ENCODE peak calls at places on chromosomes 6 and 20, in nine cellular contexts. U is fibroblast of pulmonary artery, J is RWPE1, V is fibroblast of lung, Y is thyroid gland, E is cardiac muscle cell, P is body of pancreas, K is progenitor cell of endocrine pancreas, I is foreskin keratinocyte. W is an unnamed sample.

GRCh38 chr6:786946-787763 is 94.2 kb upstream of the EXOC2 start:
- DNase-seq in K (no peak), E (peak), J (no peak), V (no peak), Y (no peak), P (peak), U (peak), I (no peak), W (peak)

GRCh38 chr6:167588181-167588919 is 238.4 kb upstream of the AFDN start:
- DNase-seq in P (no peak), E (no peak), K (no peak), J (no peak), Y (no peak), V (no peak), I (no peak), U (peak), W (no peak)

GRCh38 chr6:51303313-51303712 is 484.6 kb downstream of the TFAP2B start:
- DNase-seq in J (no peak), U (no peak), P (no peak), K (no peak), Y (no peak), I (no peak), E (no peak), V (no peak), W (no peak)

GRCh38 chr20:8757146-8757545 is 311.7 kb upstream of the PLCB4 start:
- DNase-seq in U (peak), K (no peak), P (no peak), I (no peak), E (no peak), Y (no peak), V (peak), J (no peak), W (no peak)

GRCh38 chr20:24575811-24576210 is 106.4 kb downstream of the SYNDIG1 start:
- DNase-seq in E (no peak), J (no peak), Y (no peak), P (no peak), I (no peak), V (no peak), K (no peak), U (no peak), W (no peak)

GRCh38 chr6:47265971-47266370 is 43.7 kb downstream of the TNFRSF21 start:
- DNase-seq in P (no peak), V (no peak), U (no peak), K (no peak), J (no peak), I (no peak), E (no peak), Y (no peak), W (no peak)

GRCh38 chr6:64050586-64050985 is 415.0 kb downstream of the PHF3 start:
- DNase-seq in Y (no peak), P (no peak), V (peak), U (no peak), K (no peak), E (no peak), I (no peak), J (no peak), W (no peak)

GRCh38 chr20:15654208-15654649 is 919.0 kb downstream of the KIF16B start:
- DNase-seq in Y (peak), J (peak), V (peak), P (peak), E (peak), K (no peak), U (peak), I (no peak), W (peak)

DNA sequence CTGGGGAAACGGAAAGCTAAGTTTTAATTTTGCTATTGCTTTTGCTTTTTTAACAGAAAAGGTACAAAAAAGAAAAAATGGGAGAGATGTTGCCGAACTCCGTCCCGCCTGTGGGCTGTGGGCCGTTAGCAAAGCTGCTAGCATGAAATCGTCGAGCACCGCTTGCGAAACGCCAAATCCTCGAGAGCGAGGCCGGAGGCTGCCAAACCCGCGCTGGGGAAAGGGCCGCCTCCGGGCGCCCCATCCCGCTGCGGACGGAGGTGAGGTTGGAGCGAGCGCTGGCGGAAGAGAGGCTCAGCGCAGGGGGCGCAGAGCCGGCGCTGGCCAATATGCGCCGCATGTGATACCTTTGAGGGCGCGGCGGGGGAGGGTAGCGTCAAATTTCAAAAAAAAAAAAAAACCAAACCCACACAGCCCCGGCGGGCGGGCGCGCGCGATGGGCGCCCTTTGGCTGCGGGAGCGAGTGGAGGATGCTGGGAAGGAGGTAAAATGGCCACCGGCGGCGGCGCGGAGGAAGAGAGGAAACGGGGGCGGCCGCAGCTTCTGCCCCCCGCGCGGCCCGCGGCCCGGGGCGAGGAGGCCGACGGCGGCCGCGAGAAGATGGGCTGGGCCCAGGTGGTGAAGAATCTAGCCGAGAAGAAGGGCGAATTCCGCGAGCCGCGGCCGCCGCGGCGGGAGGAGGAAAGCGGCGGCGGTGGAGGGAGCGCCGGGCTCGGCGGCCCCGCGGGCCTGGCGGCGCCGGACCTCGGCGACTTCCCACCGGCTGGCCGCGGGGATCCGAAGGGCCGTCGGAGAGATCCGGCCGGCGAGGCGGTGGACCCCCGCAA is at the start of gene ZCCHC3:
- DNase-seq in P (peak), V (peak), J (peak), K (peak), U (peak), I (peak), Y (peak), E (peak), W (peak)
- TF ChIP-seq CTCF in P (peak), V (no peak), J (no peak), K (peak), U (no peak), I (peak), Y (no peak), E (peak), W (no peak)

GRCh38 chr20:47427746-47428145 is 71.2 kb upstream of the ZMYND8 start:
- DNase-seq in V (no peak), U (no peak), J (no peak), P (no peak), Y (no peak), I (no peak), E (no peak), K (no peak), W (no peak)

GRCh38 chr20:47428164-47428563 is 71.7 kb upstream of the ZMYND8 start:
- DNase-seq in J (no peak), K (no peak), Y (no peak), P (no peak), I (no peak), U (no peak), E (no peak), V (no peak), W (no peak)

GRCh38 chr20:47429409-47429808 is 72.3 kb upstream of the NCOA3 start:
- DNase-seq in J (no peak), E (no peak), I (no peak), V (no peak), Y (no peak), U (peak), P (no peak), K (no peak), W (no peak)

GRCh38 chr20:47428851-47429336 is 72.4 kb upstream of the ZMYND8 start:
- DNase-seq in E (no peak), K (no peak), I (no peak), P (no peak), U (no peak), V (no peak), J (no peak), Y (no peak), W (no peak)

DNA sequence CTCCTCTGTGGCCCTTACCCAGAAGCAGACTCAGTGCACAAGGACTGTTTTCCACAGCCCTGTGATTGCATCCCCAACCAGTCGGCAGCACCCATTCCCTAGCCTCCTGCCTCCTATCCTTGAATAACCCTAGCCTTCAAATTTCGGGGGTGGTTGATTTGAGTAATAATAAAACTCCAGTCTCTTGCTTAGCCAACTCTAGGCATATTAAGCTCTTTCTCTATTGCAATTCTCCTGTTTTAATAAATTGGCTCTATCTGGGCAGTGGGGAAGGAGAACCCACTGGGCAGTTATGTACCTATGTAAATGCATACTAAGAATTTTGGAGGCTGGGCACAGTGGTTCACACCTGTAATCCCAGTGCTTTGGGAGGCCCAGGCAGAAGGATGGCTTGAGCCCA is 70.6 kb upstream of the ZMYND8 start:
- DNase-seq in Y (no peak), V (no peak), I (no peak), K (no peak), E (no peak), U (no peak), J (no peak), P (no peak), W (no peak)
- TF ChIP-seq CTCF in Y (no peak), V (no peak), I (no peak), K (no peak), E (no peak), U (no peak), J (no peak), P (no peak), W (no peak)

GRCh38 chr6:150667977-150668716 is 68.5 kb downstream of the PLEKHG1 start:
- DNase-seq in E (peak), Y (peak), V (peak), P (peak), K (peak), I (peak), J (peak), U (peak), W (no peak)
- TF ChIP-seq CTCF in E (peak), Y (peak), V (peak), P (peak), K (peak), I (peak), J (no peak), U (peak), W (no peak)

DNA sequence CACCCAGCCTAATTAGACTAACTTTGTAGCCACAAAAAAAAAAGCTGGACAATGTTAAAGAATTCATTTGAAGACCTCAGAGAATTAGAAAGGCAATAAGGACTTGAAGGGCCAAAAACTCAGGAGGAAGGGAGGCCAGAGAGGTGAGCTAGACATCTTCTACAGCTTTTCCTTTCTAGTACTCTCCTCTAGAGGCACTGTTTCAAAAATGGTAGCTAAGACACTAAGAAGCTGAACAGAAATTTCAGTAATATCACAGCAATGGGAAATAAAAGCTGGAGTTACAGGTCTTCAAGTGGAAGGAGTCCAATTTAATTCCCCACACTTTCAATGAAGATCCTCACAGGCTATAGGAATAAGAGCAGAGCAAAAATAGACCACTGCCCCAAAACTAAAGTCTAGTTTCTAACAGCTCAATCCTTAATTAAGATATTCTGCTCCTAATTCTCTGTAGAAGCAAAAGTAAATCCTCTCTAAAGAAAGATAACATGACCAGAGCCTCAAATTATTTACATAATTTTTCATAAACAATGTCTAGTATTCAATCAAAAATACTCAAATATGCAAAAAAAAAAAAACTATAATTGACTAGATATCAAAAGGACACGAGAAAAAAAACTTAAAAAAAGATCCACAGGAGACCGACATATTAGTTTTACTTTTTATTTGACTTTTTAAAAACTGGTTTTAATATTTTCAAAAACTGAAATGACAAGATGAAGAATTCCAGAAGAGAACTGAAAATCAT is 63.7 kb downstream of the RNGTT start:
- DNase-seq in K (no peak), J (no peak), U (no peak), I (no peak), V (no peak), Y (no peak), P (no peak), E (no peak), W (no peak)
- TF ChIP-seq CTCF in K (peak), J (peak), U (peak), I (peak), V (no peak), Y (no peak), P (no peak), E (peak), W (no peak)

GRCh38 chr20:37366749-37367148 is 20.8 kb downstream of the SRC start:
- DNase-seq in K (no peak), U (no peak), Y (no peak), P (no peak), I (no peak), E (no peak), V (no peak), J (no peak), W (no peak)

GRCh38 chr20:37365760-37366638 is 20.1 kb downstream of the SRC start:
- DNase-seq in P (no peak), U (no peak), I (no peak), K (no peak), V (no peak), Y (no peak), E (no peak), J (no peak), W (no peak)

GRCh38 chr20:37364013-37364926 is 18.3 kb downstream of the SRC start:
- DNase-seq in I (no peak), E (no peak), U (no peak), Y (no peak), V (no peak), K (no peak), P (no peak), J (no peak), W (no peak)

GRCh38 chr20:37363221-37364012 is 17.5 kb downstream of the SRC start:
- DNase-seq in V (no peak), I (no peak), Y (no peak), U (no peak), J (no peak), E (no peak), P (no peak), K (no peak), W (no peak)

GRCh38 chr20:37364927-37365272 is 19.0 kb downstream of the SRC start:
- DNase-seq in U (no peak), I (no peak), V (no peak), E (no peak), Y (no peak), P (no peak), J (no peak), K (no peak), W (no peak)
- TF ChIP-seq CTCF in U (no peak), I (no peak), V (no peak), E (no peak), Y (no peak), P (no peak), J (no peak), K (no peak), W (no peak)

GRCh38 chr6:104973404-104973803 is 16.5 kb downstream of the LIN28B start:
- DNase-seq in V (no peak), P (no peak), U (no peak), I (no peak), E (peak), Y (no peak), J (no peak), K (no peak), W (no peak)
- TF ChIP-seq CTCF in V (no peak), P (no peak), U (no peak), I (no peak), E (no peak), Y (no peak), J (no peak), K (no peak), W (no peak)

DNA sequence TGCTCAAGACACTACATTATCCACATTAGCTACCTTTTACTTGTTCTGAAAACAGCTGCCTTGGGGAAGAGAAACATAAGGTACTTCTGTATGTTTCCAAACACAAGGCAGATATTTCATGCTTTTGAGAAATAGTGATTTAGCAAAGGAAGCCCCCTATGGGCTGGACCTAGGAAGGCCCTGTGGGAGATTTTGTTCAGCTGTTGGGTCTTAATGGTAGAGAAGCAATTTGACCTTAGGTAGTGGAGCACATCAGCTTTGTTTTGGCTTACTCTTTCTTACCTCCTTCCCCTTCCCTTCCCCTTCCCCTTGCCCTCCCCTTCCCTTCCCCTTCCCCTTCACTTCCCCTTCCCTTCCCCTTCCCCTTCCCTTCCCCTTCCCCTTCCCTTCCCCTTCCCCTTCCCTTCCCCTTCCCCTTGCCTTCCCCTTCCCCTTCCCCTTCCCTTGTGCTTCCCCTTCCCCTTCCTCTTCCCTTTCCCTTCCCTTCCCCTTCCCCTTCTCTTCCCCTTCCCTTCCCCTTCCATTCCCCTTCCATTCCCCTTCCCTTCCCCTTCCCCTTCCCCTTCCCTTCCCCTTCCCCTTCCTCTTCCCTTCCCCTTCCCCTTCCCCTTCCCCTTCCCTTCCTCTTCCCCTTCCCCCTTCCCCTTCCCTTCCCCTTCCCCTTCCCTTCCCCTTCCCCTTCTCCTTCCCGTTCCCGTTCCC is 84.6 kb downstream of the ANKS1A start:
- DNase-seq in V (no peak), I (no peak), E (no peak), Y (no peak), K (no peak), U (peak), J (no peak), P (no peak), W (no peak)
- TF ChIP-seq CTCF in V (no peak), I (peak), E (peak), Y (no peak), K (no peak), U (peak), J (no peak), P (no peak), W (no peak)

W was measured in GM13976.